ENCODE peak calls at places on chromosomes 11 and 22, in eight cellular contexts. H is K562, G is H1, A is HCT116, S is GM12878, J is endothelial cell of umbilical vein, I is HepG2, Q is GM23338. L is an unnamed sample.
A peak's percentile ranks its signal among the peaks of the same experiment; 100 is the strongest.

GRCh38 chr22:33923033-33923432 is 2.8 kb upstream of the LARGE1 start:
- DNase-seq in H (no peak), G (no peak), A (no peak), S (no peak), J (no peak), I (no peak), Q (no peak), L (no peak)

GRCh38 chr11:19372381-19372780 is 131.6 kb upstream of the E2F8 start:
- DNase-seq in H (no peak), G (no peak), A (no peak), S (no peak), J (no peak), I (no peak), Q (no peak), L (no peak)

GRCh38 chr11:97937501-97937900 is 1083.2 kb upstream of the CNTN5 start:
- DNase-seq in H (no peak), G (no peak), A (no peak), S (no peak), J (peak; percentile 6), I (no peak), Q (no peak), L (no peak)

GRCh38 chr22:50701428-50702154 is 29.0 kb downstream of the SHANK3 start:
- DNase-seq in H (no peak), G (no peak), A (no peak), S (no peak), J (no peak), I (no peak), Q (no peak), L (no peak)

GRCh38 chr11:130448416-130449068 is at the start of gene ADAMTS15:
- DNase-seq in H (no peak), G (peak; percentile 80), A (peak; percentile 51), S (no peak), J (peak; percentile 70), I (peak; percentile 9), Q (peak; percentile 95), L (peak; percentile 18)

GRCh38 chr11:45993438-45994064 is 71.1 kb downstream of the LARGE2 start:
- DNase-seq in H (peak; percentile 86), G (no peak), A (no peak), S (no peak), J (no peak), I (no peak), Q (peak; percentile 18), L (no peak)

GRCh38 chr11:118008271-118008903 is 22.2 kb downstream of the IL10RA start:
- DNase-seq in H (no peak), G (no peak), A (no peak), S (no peak), J (no peak), I (no peak), Q (no peak), L (no peak)

GRCh38 chr11:123509737-123510578 is 79.9 kb downstream of the GRAMD1B start:
- DNase-seq in H (no peak), G (peak; percentile 50), A (no peak), S (no peak), J (peak; percentile 65), I (no peak), Q (peak; percentile 80), L (no peak)

GRCh38 chr11:123518496-123519054 is 88.5 kb downstream of the GRAMD1B start:
- DNase-seq in H (no peak), G (no peak), A (no peak), S (no peak), J (no peak), I (no peak), Q (no peak), L (no peak)

GRCh38 chr22:29517215-29517908 is 36.2 kb downstream of the THOC5 start:
- DNase-seq in H (no peak), G (no peak), A (no peak), S (no peak), J (no peak), I (no peak), Q (no peak), L (no peak)

GRCh38 chr11:130476200-130476921 is 27.9 kb downstream of the ADAMTS15 start:
- DNase-seq in H (no peak), G (no peak), A (no peak), S (no peak), J (no peak), I (no peak), Q (no peak), L (no peak)

GRCh38 chr11:13210424-13210823 is 67.2 kb upstream of the BMAL1 start:
- DNase-seq in H (peak; percentile 20), G (peak; percentile 53), A (peak; percentile 79), S (no peak), J (peak; percentile 70), I (peak; percentile 57), Q (peak; percentile 91), L (no peak)

GRCh38 chr11:132638421-132638820 is 893.9 kb downstream of the OPCML start:
- DNase-seq in H (no peak), G (no peak), A (no peak), S (no peak), J (no peak), I (no peak), Q (no peak), L (no peak)

GRCh38 chr22:24224468-24224867 is 20.4 kb downstream of the GGT5 start:
- DNase-seq in H (no peak), G (no peak), A (no peak), S (no peak), J (no peak), I (no peak), Q (no peak), L (no peak)

GRCh38 chr11:72240461-72241289 is 3.3 kb downstream of the PHOX2A start:
- DNase-seq in H (no peak), G (no peak), A (no peak), S (no peak), J (no peak), I (no peak), Q (peak; percentile 34), L (no peak)

GRCh38 chr11:91935120-91935519 is 289.5 kb upstream of the FAT3 start:
- DNase-seq in H (no peak), G (no peak), A (no peak), S (no peak), J (no peak), I (no peak), Q (no peak), L (no peak)

GRCh38 chr11:44823006-44823405 is 96.2 kb downstream of the TSPAN18 start:
- DNase-seq in H (peak; percentile 34), G (no peak), A (no peak), S (no peak), J (no peak), I (no peak), Q (peak; percentile 54), L (no peak)

GRCh38 chr22:39598017-39598965 is 27.7 kb downstream of the CACNA1I start:
- DNase-seq in H (peak; percentile 79), G (peak; percentile 57), A (peak; percentile 57), S (no peak), J (no peak), I (no peak), Q (peak; percentile 97), L (no peak)

GRCh38 chr11:123478352-123478986 is 48.4 kb downstream of the GRAMD1B start:
- DNase-seq in H (peak; percentile 61), G (peak; percentile 62), A (peak; percentile 77), S (peak; percentile 60), J (peak; percentile 76), I (peak; percentile 64), Q (peak; percentile 92), L (peak; percentile 83)

GRCh38 chr22:48404801-48405447 is 1422.7 kb downstream of the BRD1 start:
- DNase-seq in H (no peak), G (no peak), A (no peak), S (no peak), J (no peak), I (no peak), Q (no peak), L (no peak)

GRCh38 chr11:92224394-92225205 is at the start of gene FAT3:
- DNase-seq in H (no peak), G (no peak), A (no peak), S (no peak), J (peak; percentile 10), I (no peak), Q (peak; percentile 81), L (no peak)

GRCh38 chr22:28023036-28023435 is 104.0 kb upstream of the PITPNB start:
- DNase-seq in H (no peak), G (no peak), A (no peak), S (no peak), J (no peak), I (no peak), Q (no peak), L (no peak)

GRCh38 chr22:18955696-18956095 is 19.6 kb upstream of the PRODH start:
- DNase-seq in H (no peak), G (no peak), A (no peak), S (no peak), J (no peak), I (no peak), Q (no peak), L (no peak)

GRCh38 chr11:2194877-2195755 is 23.5 kb upstream of the TH start:
- DNase-seq in H (peak; percentile 53), G (no peak), A (no peak), S (no peak), J (peak; percentile 12), I (peak; percentile 25), Q (peak; percentile 76), L (no peak)

GRCh38 chr11:108322666-108323065 is 99.8 kb downstream of the ATM start:
- DNase-seq in H (no peak), G (no peak), A (no peak), S (no peak), J (no peak), I (no peak), Q (no peak), L (no peak)

GRCh38 chr22:36419177-36419911 is 31.6 kb upstream of the MYH9 start:
- DNase-seq in H (peak; percentile 80), G (no peak), A (no peak), S (no peak), J (peak; percentile 59), I (peak; percentile 100), Q (peak; percentile 38), L (no peak)
- TF ChIP-seq POLR2AphosphoS5 in H (peak; percentile 32), G (no peak), A (no peak), S (no peak), J (no peak), I (peak; percentile 40), Q (no peak), L (no peak)

GRCh38 chr22:31962392-31963113 is 18.2 kb downstream of the YWHAH start:
- DNase-seq in H (no peak), G (no peak), A (no peak), S (no peak), J (no peak), I (no peak), Q (no peak), L (no peak)
- H3K4me3 ChIP-seq in H (no peak overlapping the region), G (no peak overlapping the region), A (no peak overlapping the region), S (no peak overlapping the region), J (no peak overlapping the region), I (no peak overlapping the region), Q (no peak overlapping the region), L (no peak overlapping the region)

GRCh38 chr11:112961146-112961668 is at the start of gene NCAM1:
- DNase-seq in H (peak; percentile 10), G (peak; percentile 88), A (peak; percentile 67), S (no peak), J (peak; percentile 34), I (peak; percentile 19), Q (peak; percentile 98), L (no peak)
- TF ChIP-seq EZH2 in H (no peak), G (no peak), A (no peak), S (no peak), J (no peak), I (no peak), Q (no peak), L (no peak)

DNA sequence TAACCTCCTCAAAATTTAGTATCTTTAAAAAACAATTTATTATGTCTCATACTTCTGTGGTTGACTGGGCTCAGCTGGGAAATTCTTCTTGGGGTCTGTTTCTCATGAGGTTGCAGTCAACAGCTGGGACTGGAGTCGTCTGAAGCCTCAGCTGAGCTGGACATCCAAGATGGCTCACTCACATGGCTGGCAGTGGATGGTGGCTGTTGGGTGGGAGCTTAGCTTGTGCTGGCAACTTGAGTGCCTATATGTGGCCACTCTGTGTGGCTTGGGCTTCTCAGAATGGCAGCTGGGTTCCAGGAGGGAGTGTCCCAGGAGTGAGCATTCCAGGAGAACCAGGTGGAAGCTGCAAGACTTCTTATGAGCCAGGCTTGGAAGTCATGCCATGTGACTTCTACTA is 13.2 kb downstream of the THY1 start:
- DNase-seq in H (no peak), G (no peak), A (no peak), S (no peak), J (no peak), I (no peak), Q (no peak), L (no peak)
- TF ChIP-seq POLR2AphosphoS5 in H (no peak), G (no peak), A (no peak), S (no peak), J (no peak), I (no peak), Q (no peak), L (no peak)

L was measured in SK-N-MC.